ENCODE peak calls at places on chromosomes 3 and 15, in ten cellular contexts. O is psoas muscle; R is GM13976; N is RWPE1; Z is GM20000; E is WTC11; H is AG10803; W is sigmoid colon; V is CD8-positive, alpha-beta T cell; S is heart right ventricle. D is an unnamed sample.

GRCh38 chr3:148079370-148079769 is 618.3 kb upstream of the AGTR1 start:
- DNase-seq in O (no peak), S (no peak), H (peak), V (no peak), N (no peak), E (no peak), Z (no peak), W (peak), R (no peak), D (no peak)

GRCh38 chr15:74129411-74130088 is 836 bp upstream of the ISLR2 start:
- DNase-seq in O (no peak), W (no peak), N (no peak), V (no peak), E (peak), Z (no peak), H (no peak), S (no peak), R (no peak), D (peak)

GRCh38 chr3:114498779-114499370 is 205.0 kb downstream of the TIGIT start:
- DNase-seq in O (no peak), W (no peak), H (peak), S (no peak), R (no peak), Z (no peak), N (peak), V (no peak), E (no peak), D (peak)

GRCh38 chr3:191499307-191500125 is 38.6 kb downstream of the PYDC2 start:
- DNase-seq in V (no peak), Z (no peak), W (peak), H (peak), O (peak), S (peak), N (peak), E (peak), R (no peak), D (no peak)

GRCh38 chr3:156602424-156602823 is 47.5 kb upstream of the SSR3 start:
- DNase-seq in N (no peak), V (no peak), O (no peak), S (no peak), E (no peak), R (peak), H (no peak), Z (peak), W (no peak), D (peak)

GRCh38 chr15:101618056-101618455 is 34.1 kb downstream of the TM2D3 start:
- DNase-seq in N (no peak), Z (no peak), O (no peak), R (no peak), H (no peak), W (no peak), E (no peak), S (no peak), V (no peak), D (no peak)

GRCh38 chr3:128319107-128319506 is 147.6 kb downstream of the DNAJB8 start:
- DNase-seq in R (no peak), S (no peak), O (no peak), N (no peak), E (no peak), Z (no peak), W (peak), H (no peak), V (no peak), D (no peak)

GRCh38 chr3:189353988-189354735 is 182.4 kb downstream of the TPRG1 start:
- DNase-seq in S (no peak), E (no peak), O (no peak), R (no peak), H (no peak), V (no peak), Z (no peak), W (no peak), N (peak), D (no peak)

GRCh38 chr15:80265021-80265420 is 13.0 kb upstream of the CTXND1 start:
- DNase-seq in V (no peak), R (no peak), H (no peak), E (no peak), Z (no peak), O (no peak), S (no peak), N (no peak), W (peak), D (no peak)

GRCh38 chr15:40754574-40754882 is 526 bp downstream of the RMDN3 start:
- DNase-seq in O (no peak), R (peak), W (no peak), V (no peak), S (no peak), Z (no peak), E (peak), H (peak), N (no peak), D (no peak)

GRCh38 chr15:36497903-36498302 is 81.5 kb upstream of the CDIN1 start:
- DNase-seq in W (no peak), V (no peak), H (no peak), Z (no peak), E (no peak), O (no peak), R (no peak), S (no peak), N (no peak), D (no peak)

GRCh38 chr3:127588675-127589577 is 1.6 kb downstream of the TPRA1 start:
- DNase-seq in O (no peak), S (no peak), Z (peak), N (peak), H (peak), E (no peak), V (no peak), R (no peak), W (no peak), D (peak)

GRCh38 chr3:139312959-139313358 is 30.9 kb upstream of the MRPS22 start:
- DNase-seq in S (no peak), W (no peak), O (no peak), V (no peak), N (peak), H (peak), E (no peak), Z (no peak), R (no peak), D (peak)

GRCh38 chr3:126212629-126213375 is 32.4 kb upstream of the ALDH1L1 start:
- DNase-seq in R (peak), H (peak), V (no peak), S (peak), N (peak), E (peak), O (peak), Z (no peak), W (peak), D (peak)
- TF ChIP-seq CTCF in R (no peak), H (no peak), V (no peak), S (peak), N (peak), E (no peak), O (peak), Z (no peak), W (peak), D (peak)

GRCh38 chr3:141280690-141281089 is 49.1 kb downstream of the PXYLP1 start:
- DNase-seq in H (no peak), R (no peak), E (no peak), O (no peak), Z (no peak), W (no peak), V (no peak), S (no peak), N (no peak), D (peak)
- TF ChIP-seq CTCF in H (no peak), R (no peak), E (no peak), O (no peak), Z (no peak), W (no peak), V (no peak), S (no peak), N (no peak), D (no peak)

GRCh38 chr3:78139166-78139565 is 1099.3 kb downstream of the ROBO2 start:
- DNase-seq in R (no peak), N (no peak), O (no peak), Z (no peak), V (no peak), H (peak), S (no peak), W (no peak), E (no peak), D (peak)

GRCh38 chr3:78140866-78141658 is 1101.2 kb downstream of the ROBO2 start:
- DNase-seq in S (no peak), Z (no peak), R (no peak), E (no peak), O (no peak), W (no peak), V (no peak), H (peak), N (peak), D (peak)

GRCh38 chr3:78143000-78143399 is 1103.1 kb downstream of the ROBO2 start:
- DNase-seq in E (no peak), W (no peak), R (no peak), O (no peak), S (no peak), Z (no peak), N (no peak), H (no peak), V (no peak), D (no peak)

GRCh38 chr3:78134496-78134895 is 1094.6 kb downstream of the ROBO2 start:
- DNase-seq in N (no peak), W (no peak), Z (no peak), H (no peak), S (no peak), E (no peak), V (no peak), R (no peak), O (no peak), D (no peak)

DNA sequence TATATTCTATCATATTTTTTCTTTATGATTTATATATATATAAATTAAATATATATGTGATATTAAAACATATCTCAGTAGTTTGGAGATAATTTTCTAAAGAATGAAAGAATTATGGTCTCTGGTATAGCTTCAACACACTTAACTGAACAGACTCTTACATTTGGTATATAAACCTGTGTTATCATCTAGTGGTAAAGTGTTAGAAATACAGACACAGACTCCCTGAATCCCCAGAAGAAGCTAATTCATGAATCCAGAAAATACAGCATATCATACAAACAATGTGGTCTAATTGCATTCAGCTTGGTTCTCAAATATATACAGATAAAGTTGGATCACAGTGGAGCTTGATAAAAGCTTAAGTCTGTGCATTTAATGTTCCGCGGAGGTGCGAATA is 1100.4 kb downstream of the ROBO2 start:
- DNase-seq in N (no peak), Z (no peak), W (no peak), R (no peak), V (no peak), S (no peak), E (no peak), H (no peak), O (no peak), D (no peak)
- TF ChIP-seq CTCF in N (no peak), Z (no peak), W (no peak), R (no peak), V (no peak), S (no peak), E (no peak), H (no peak), O (no peak), D (no peak)

DNA sequence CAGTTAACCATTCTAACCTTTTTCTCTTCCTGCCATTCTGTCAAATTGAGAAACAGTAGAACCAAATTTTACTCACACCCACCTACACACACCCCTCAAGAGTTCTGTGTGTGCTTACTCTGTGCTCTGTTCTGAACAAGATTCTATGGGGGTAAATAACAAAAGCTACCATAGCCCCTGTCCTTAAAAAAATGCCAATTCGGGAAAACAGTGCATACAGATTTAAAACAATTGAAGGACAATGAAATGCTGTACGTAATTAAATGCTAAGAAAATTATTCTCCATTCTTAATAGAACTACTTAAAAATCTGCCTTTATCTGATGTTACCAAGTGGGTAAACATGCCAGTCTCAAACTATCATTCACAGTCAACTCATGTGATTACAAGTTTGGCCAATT is 1107.5 kb downstream of the TUSC7 start:
- DNase-seq in E (no peak), N (no peak), O (no peak), Z (no peak), H (no peak), S (no peak), R (no peak), V (no peak), W (no peak), D (no peak)
- TF ChIP-seq CTCF in E (no peak), N (no peak), O (no peak), Z (no peak), H (no peak), S (no peak), R (no peak), V (no peak), W (no peak), D (no peak)